ENCODE peak calls at places on chromosomes 2 and 18, in seven cellular contexts. E is transverse colon, A is ascending aorta, Y is left ventricle myocardium inferior, U is prostate gland, J is Peyer's patch, X is kidney epithelial cell. Z is an unnamed sample.

GRCh38 chr2:172452845-172453244 is 25.5 kb downstream of the ITGA6 start:
- DNase-seq in E (no peak), A (no peak), Y (no peak), U (no peak), J (no peak), X (no peak), Z (no peak)

GRCh38 chr2:36177282-36177681 is 178.3 kb upstream of the CRIM1 start:
- DNase-seq in E (no peak), A (no peak), Y (no peak), U (no peak), J (no peak), X (no peak), Z (no peak)

GRCh38 chr2:118842687-118843491 is 4.6 kb downstream of the EN1 start:
- DNase-seq in E (no peak), A (no peak), Y (no peak), U (no peak), J (peak), X (no peak), Z (no peak)

GRCh38 chr2:7744827-7745226 is 827.6 kb downstream of the RNF144A start:
- DNase-seq in E (peak), A (no peak), Y (no peak), U (no peak), J (peak), X (no peak), Z (no peak)

GRCh38 chr18:28735731-28736130 is 558.8 kb upstream of the CDH2 start:
- DNase-seq in E (no peak), A (no peak), Y (no peak), U (no peak), J (no peak), X (no peak), Z (no peak)

GRCh38 chr2:32064713-32065112 is 1.4 kb downstream of the SPAST start:
- DNase-seq in E (no peak), A (no peak), Y (no peak), U (no peak), J (no peak), X (no peak), Z (no peak)

GRCh38 chr18:11660691-11661090 is 28.4 kb upstream of the GNAL start:
- DNase-seq in E (no peak), A (no peak), Y (no peak), U (no peak), J (no peak), X (no peak), Z (no peak)

GRCh38 chr2:66443183-66443976 is 8.5 kb downstream of the MEIS1 start:
- DNase-seq in E (no peak), A (no peak), Y (no peak), U (no peak), J (no peak), X (no peak), Z (no peak)

GRCh38 chr2:196131384-196131861 is 40.0 kb downstream of the STK17B start:
- DNase-seq in E (peak), A (no peak), Y (no peak), U (peak), J (peak), X (no peak), Z (no peak)

GRCh38 chr2:112996635-112997034 is 8.6 kb upstream of the IL36A start:
- DNase-seq in E (peak), A (no peak), Y (no peak), U (no peak), J (peak), X (no peak), Z (no peak)

GRCh38 chr2:182372661-182373060 is 54.2 kb downstream of the PDE1A start:
- DNase-seq in E (peak), A (no peak), Y (no peak), U (peak), J (no peak), X (peak), Z (no peak)

GRCh38 chr2:171308280-171309054 is 125.3 kb downstream of the METTL8 start:
- DNase-seq in E (no peak), A (no peak), Y (no peak), U (no peak), J (no peak), X (no peak), Z (no peak)

GRCh38 chr18:5456577-5457466 is 87.0 kb downstream of the EPB41L3 start:
- DNase-seq in E (no peak), A (no peak), Y (no peak), U (no peak), J (no peak), X (no peak), Z (no peak)

GRCh38 chr2:204950695-204951094 is 405.4 kb downstream of the PARD3B start:
- DNase-seq in E (no peak), A (no peak), Y (no peak), U (no peak), J (no peak), X (peak), Z (no peak)

GRCh38 chr2:68411397-68412126 is 46.5 kb downstream of the PLEK start:
- DNase-seq in E (no peak), A (no peak), Y (no peak), U (no peak), J (no peak), X (no peak), Z (no peak)

GRCh38 chr18:48662021-48662661 is 123.3 kb downstream of the CTIF start:
- DNase-seq in E (no peak), A (no peak), Y (no peak), U (peak), J (no peak), X (peak), Z (peak)

GRCh38 chr2:233336541-233336940 is 17.8 kb upstream of the DGKD start:
- DNase-seq in E (peak), A (no peak), Y (no peak), U (no peak), J (peak), X (no peak), Z (no peak)

GRCh38 chr2:176445831-176446433 is 176.7 kb downstream of the MTX2 start:
- DNase-seq in E (no peak), A (no peak), Y (no peak), U (peak), J (no peak), X (peak), Z (no peak)

GRCh38 chr2:20652141-20652540 is 1.2 kb upstream of the HS1BP3 start:
- DNase-seq in E (no peak), A (no peak), Y (no peak), U (no peak), J (no peak), X (no peak), Z (no peak)

GRCh38 chr2:20650412-20650879 is 452 bp downstream of the HS1BP3 start:
- DNase-seq in E (peak), A (no peak), Y (no peak), U (no peak), J (peak), X (no peak), Z (no peak)

GRCh38 chr2:20650880-20651730 is at the start of gene HS1BP3:
- DNase-seq in E (peak), A (no peak), Y (peak), U (peak), J (peak), X (no peak), Z (no peak)

GRCh38 chr2:20652673-20653575 is 2.0 kb upstream of the HS1BP3 start:
- DNase-seq in E (no peak), A (no peak), Y (no peak), U (no peak), J (no peak), X (no peak), Z (no peak)

GRCh38 chr2:20651731-20652099 is 817 bp upstream of the HS1BP3 start:
- DNase-seq in E (no peak), A (no peak), Y (no peak), U (no peak), J (no peak), X (no peak), Z (no peak)
- H3K4me3 ChIP-seq in E (no peak), A (peak), Y (peak), U (peak), J (peak), X (no peak), Z (peak)

GRCh38 chr2:202488671-202489070 is 112.5 kb downstream of the BMPR2 start:
- DNase-seq in E (no peak), A (no peak), Y (no peak), U (no peak), J (no peak), X (no peak), Z (no peak)
- TF ChIP-seq CTCF in E (no peak), A (no peak), Y (no peak), U (no peak), J (no peak), X (no peak), Z (no peak)

DNA sequence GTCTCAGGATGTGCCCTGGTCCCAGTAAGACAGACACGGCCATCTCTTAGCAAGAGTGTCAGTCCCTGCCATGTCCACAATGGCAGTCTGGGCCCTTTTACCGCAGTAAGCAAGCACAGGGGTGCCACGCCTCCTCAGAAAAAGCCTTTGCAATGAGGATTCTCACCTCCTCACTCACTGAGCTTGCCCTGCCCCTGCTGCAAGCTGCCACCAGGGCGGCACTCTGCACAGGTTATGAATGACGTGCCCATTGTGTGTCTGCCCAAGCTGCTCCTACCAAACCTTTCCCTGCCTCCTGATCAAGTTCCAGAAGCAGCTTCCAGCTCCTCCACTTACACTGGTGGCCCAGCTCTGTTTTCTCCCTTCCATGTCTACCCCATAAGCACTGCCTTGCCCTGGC is 23.3 kb downstream of the ERCC3 start:
- DNase-seq in E (no peak), A (no peak), Y (no peak), U (no peak), J (no peak), X (no peak), Z (no peak)
- H3K4me3 ChIP-seq in E (no peak), A (no peak), Y (no peak), U (no peak), J (no peak), X (no peak), Z (no peak)

GRCh38 chr2:230924470-230925341 is at the start of gene GPR55:
- DNase-seq in E (peak), A (no peak), Y (no peak), U (no peak), J (peak), X (no peak), Z (no peak)
- TF ChIP-seq CTCF in E (peak), A (no peak), Y (peak), U (no peak), J (peak), X (no peak), Z (peak)

GRCh38 chr2:70084973-70085710 is 2.1 kb upstream of the PCBP1 start:
- DNase-seq in E (peak), A (no peak), Y (no peak), U (peak), J (peak), X (no peak), Z (no peak)
- H3K4me3 ChIP-seq in E (no peak), A (peak), Y (peak), U (peak), J (peak), X (no peak), Z (peak)

GRCh38 chr18:53153800-53154199 is 813.8 kb downstream of the DCC start:
- DNase-seq in E (no peak), A (no peak), Y (no peak), U (no peak), J (no peak), X (no peak), Z (no peak)

GRCh38 chr18:53147472-53147871 is 807.5 kb downstream of the DCC start:
- DNase-seq in E (no peak), A (no peak), Y (no peak), U (no peak), J (no peak), X (no peak), Z (no peak)

GRCh38 chr18:53152478-53152877 is 812.5 kb downstream of the DCC start:
- DNase-seq in E (no peak), A (no peak), Y (no peak), U (no peak), J (no peak), X (no peak), Z (no peak)

GRCh38 chr18:53148056-53148574 is 808.1 kb downstream of the DCC start:
- DNase-seq in E (no peak), A (no peak), Y (no peak), U (no peak), J (no peak), X (no peak), Z (no peak)

GRCh38 chr18:53153281-53153680 is 813.3 kb downstream of the DCC start:
- DNase-seq in E (peak), A (no peak), Y (no peak), U (no peak), J (no peak), X (no peak), Z (no peak)
- TF ChIP-seq CTCF in E (peak), A (no peak), Y (peak), U (no peak), J (no peak), X (peak), Z (peak)

DNA sequence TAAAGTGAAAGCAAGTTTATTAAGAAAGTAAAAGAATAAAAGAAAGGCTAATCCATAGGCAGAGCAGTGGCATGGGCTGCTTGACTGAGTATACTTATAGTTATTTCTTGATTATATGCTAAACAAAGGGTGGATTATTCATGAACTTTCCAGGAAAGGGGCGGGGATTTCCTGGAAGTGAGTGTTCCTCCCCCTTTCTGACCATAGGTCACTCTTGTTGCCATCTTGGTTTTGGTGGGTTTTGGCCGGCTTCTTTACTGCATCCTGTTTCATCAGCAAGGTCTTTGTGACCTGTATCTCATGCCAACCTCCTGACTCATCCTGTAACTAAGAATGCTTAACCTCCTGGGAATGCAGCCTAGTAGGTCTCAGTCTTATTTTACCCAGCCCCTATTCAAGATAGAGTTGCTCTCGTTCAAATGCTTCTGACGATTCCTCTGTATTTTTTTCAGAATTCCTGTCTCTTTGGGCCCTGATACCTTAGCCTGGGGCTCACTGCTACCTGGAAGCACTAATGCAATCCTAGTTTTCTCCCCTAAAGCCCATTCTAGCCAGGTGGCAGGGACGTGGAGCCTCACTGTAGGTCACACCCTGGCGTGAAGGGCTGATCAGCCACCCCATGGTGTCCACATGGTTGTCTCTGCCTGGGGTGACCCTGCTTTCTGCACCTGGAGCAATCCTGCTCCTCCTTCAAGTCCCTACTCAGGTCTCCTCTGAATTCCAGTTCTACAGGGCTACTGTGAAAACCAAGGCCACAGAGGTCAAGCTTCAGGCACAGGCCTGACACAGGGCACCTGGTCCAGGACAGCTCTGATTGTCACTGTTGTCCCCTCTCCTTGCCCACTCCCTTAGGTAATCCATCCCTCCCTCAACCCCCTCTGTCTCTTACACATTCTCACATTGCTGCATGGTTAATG is 6.0 kb upstream of the SLC35F6 start:
- DNase-seq in E (no peak), A (no peak), Y (no peak), U (peak), J (peak), X (peak), Z (peak)
- H3K4me3 ChIP-seq in E (no peak), A (no peak), Y (no peak), U (no peak), J (no peak), X (no peak), Z (no peak)

GRCh38 chr18:43396266-43396665 is 119.0 kb upstream of the SYT4 start:
- DNase-seq in E (no peak), A (no peak), Y (no peak), U (no peak), J (no peak), X (no peak), Z (no peak)
- TF ChIP-seq CTCF in E (no peak), A (no peak), Y (peak), U (no peak), J (no peak), X (peak), Z (peak)

Z was measured in LNCaP clone FGC.